ENCODE peak calls at places on chromosomes 7 and 10, in five cellular contexts. E, T, V, W and L are unnamed samples.

GRCh38 chr7:86926732-86927131 is 132.7 kb downstream of the ELAPOR2 start:
- DNase-seq in E (peak; percentile 66), T (peak; percentile 51), V (no peak), W (no peak), L (peak; percentile 23)

GRCh38 chr10:71346731-71347130 is 27.7 kb downstream of the SLC29A3 start:
- DNase-seq in E (no peak), T (no peak), V (no peak), W (no peak), L (no peak)

GRCh38 chr10:79884006-79884405 is 57.5 kb downstream of the NUTM2E start:
- DNase-seq in E (no peak), T (no peak), V (no peak), W (no peak), L (no peak)

GRCh38 chr10:113007821-113008220 is 57.8 kb downstream of the TCF7L2 start:
- DNase-seq in E (no peak), T (no peak), V (no peak), W (no peak), L (no peak)

GRCh38 chr7:131879424-131879823 is 323.0 kb upstream of the PODXL start:
- DNase-seq in E (no peak), T (no peak), V (no peak), W (no peak), L (no peak)

GRCh38 chr10:26311383-26311940 is 94.9 kb downstream of the GAD2 start:
- DNase-seq in E (no peak), T (no peak), V (no peak), W (no peak), L (no peak)

GRCh38 chr10:31912898-31913847 is 15.5 kb downstream of the ARHGAP12 start:
- DNase-seq in E (peak; percentile 24), T (no peak), V (no peak), W (no peak), L (no peak)

GRCh38 chr7:17564678-17565209 is 266.3 kb downstream of the AHR start:
- DNase-seq in E (peak; percentile 40), T (no peak), V (no peak), W (no peak), L (no peak)

GRCh38 chr10:6072215-6072941 is 10.2 kb upstream of the IL2RA start:
- DNase-seq in E (no peak), T (no peak), V (peak; percentile 52), W (no peak), L (no peak)

GRCh38 chr7:33850768-33851167 is 54.6 kb upstream of the BMPER start:
- DNase-seq in E (no peak), T (no peak), V (no peak), W (no peak), L (no peak)

GRCh38 chr10:1403508-1404230 is 333.7 kb downstream of the ADARB2 start:
- DNase-seq in E (no peak), T (peak; percentile 20), V (no peak), W (no peak), L (no peak)

GRCh38 chr10:132410779-132411532 is 14.0 kb downstream of the PWWP2B start:
- DNase-seq in E (no peak), T (no peak), V (no peak), W (no peak), L (no peak)

GRCh38 chr7:73995330-73995729 is 32.6 kb upstream of the ELN start:
- DNase-seq in E (peak; percentile 29), T (no peak), V (no peak), W (no peak), L (no peak)

GRCh38 chr10:17730667-17731066 is 21.3 kb upstream of the TMEM236 start:
- DNase-seq in E (no peak), T (no peak), V (no peak), W (no peak), L (no peak)

GRCh38 chr7:148540041-148540738 is 50.4 kb upstream of the C7orf33 start:
- DNase-seq in E (peak; percentile 34), T (no peak), V (no peak), W (peak; percentile 6), L (no peak)

GRCh38 chr7:90411510-90411909 is 8.2 kb downstream of the CLDN12 start:
- DNase-seq in E (no peak), T (no peak), V (no peak), W (no peak), L (no peak)

GRCh38 chr7:126685596-126685995 is 567.1 kb downstream of the GRM8 start:
- DNase-seq in E (no peak), T (no peak), V (no peak), W (no peak), L (no peak)

GRCh38 chr10:93993782-93994668 is at the start of gene PLCE1:
- DNase-seq in E (no peak), T (peak; percentile 77), V (no peak), W (no peak), L (no peak)

GRCh38 chr7:66642186-66642585 is 13.5 kb downstream of the KCTD7 start:
- DNase-seq in E (no peak), T (no peak), V (no peak), W (no peak), L (no peak)

GRCh38 chr7:450741-451140 is 68.9 kb downstream of the PDGFA start:
- DNase-seq in E (no peak), T (no peak), V (no peak), W (no peak), L (no peak)

GRCh38 chr7:151448261-151449252 is 8.6 kb upstream of the CRYGN start:
- DNase-seq in E (peak; percentile 64), T (peak; percentile 76), V (peak; percentile 65), W (no peak), L (peak; percentile 78)

GRCh38 chr7:28926871-28927597 is 31.1 kb downstream of the TRIL start:
- DNase-seq in E (peak; percentile 90), T (peak; percentile 73), V (peak; percentile 33), W (peak; percentile 22), L (peak; percentile 30)

GRCh38 chr10:93652857-93653256 is 40.5 kb downstream of the PDE6C start:
- DNase-seq in E (peak; percentile 27), T (no peak), V (no peak), W (no peak), L (no peak)

GRCh38 chr7:27162548-27162848 is 2.8 kb downstream of the HOXA9 start:
- DNase-seq in E (peak; percentile 31), T (no peak), V (no peak), W (no peak), L (no peak)

GRCh38 chr10:114822771-114823463 is 1.3 kb downstream of the FHIP2A start:
- DNase-seq in E (peak; percentile 61), T (no peak), V (no peak), W (no peak), L (no peak)

GRCh38 chr7:40847921-40848320 is 713.1 kb downstream of the SUGCT start:
- DNase-seq in E (no peak), T (no peak), V (no peak), W (no peak), L (no peak)